ENCODE peak calls at places on chromosome 5, in eight cellular contexts. I is omental fat pad, D is upper lobe of right lung, T is keratinocyte, E is dorsolateral prefrontal cortex, F is astrocyte of the spinal cord, H is PC-9, Y is nephron progenitor cell. C is an unnamed sample.
A peak's percentile ranks its signal among the peaks of the same experiment; 100 is the strongest.

GRCh38 chr5:149423287-149424268 is 44.5 kb upstream of the IL17B start:
- DNase-seq in I (no peak), D (no peak), T (no peak), E (no peak), F (peak; percentile 77), H (no peak), Y (no peak), C (no peak)

GRCh38 chr5:103624035-103624461 is 61.5 kb upstream of the NUDT12 start:
- DNase-seq in I (no peak), D (no peak), T (no peak), E (no peak), F (peak; percentile 91), H (no peak), Y (no peak), C (no peak)

GRCh38 chr5:172093965-172094364 is 87.5 kb upstream of the FBXW11 start:
- DNase-seq in I (no peak), D (peak; percentile 57), T (no peak), E (no peak), F (no peak), H (no peak), Y (no peak), C (no peak)

GRCh38 chr5:54651482-54652076 is 134.0 kb downstream of the SNX18 start:
- DNase-seq in I (peak; percentile 65), D (peak; percentile 85), T (peak; percentile 13), E (no peak), F (peak; percentile 50), H (peak; percentile 22), Y (no peak), C (peak; percentile 86)

GRCh38 chr5:16579142-16579541 is 37.7 kb downstream of the RETREG1 start:
- DNase-seq in I (no peak), D (no peak), T (no peak), E (no peak), F (no peak), H (no peak), Y (no peak), C (no peak)

GRCh38 chr5:145511351-145511750 is 323.8 kb downstream of the PRELID2 start:
- DNase-seq in I (no peak), D (no peak), T (no peak), E (no peak), F (no peak), H (no peak), Y (no peak), C (no peak)

GRCh38 chr5:10064546-10065215 is 185.0 kb downstream of the ATPSCKMT start:
- DNase-seq in I (no peak), D (no peak), T (no peak), E (no peak), F (no peak), H (no peak), Y (no peak), C (no peak)

GRCh38 chr5:146731909-146732659 is 146.5 kb downstream of the PPP2R2B start:
- DNase-seq in I (no peak), D (no peak), T (peak; percentile 26), E (no peak), F (peak; percentile 94), H (peak; percentile 26), Y (no peak), C (no peak)

GRCh38 chr5:52655163-52655562 is 132.6 kb upstream of the ITGA1 start:
- DNase-seq in I (no peak), D (no peak), T (no peak), E (no peak), F (no peak), H (no peak), Y (no peak), C (no peak)

GRCh38 chr5:175795959-175796358 is 75.4 kb upstream of the CPLX2 start:
- DNase-seq in I (no peak), D (no peak), T (no peak), E (no peak), F (no peak), H (no peak), Y (no peak), C (no peak)

GRCh38 chr5:68221488-68221887 is 5.9 kb downstream of the PIK3R1 start:
- DNase-seq in I (no peak), D (no peak), T (no peak), E (no peak), F (no peak), H (no peak), Y (no peak), C (no peak)

GRCh38 chr5:9976621-9977020 is 273.1 kb downstream of the ATPSCKMT start:
- DNase-seq in I (no peak), D (no peak), T (no peak), E (no peak), F (no peak), H (no peak), Y (no peak), C (no peak)

GRCh38 chr5:158456756-158457155 is 597.8 kb upstream of the CLINT1 start:
- DNase-seq in I (no peak), D (no peak), T (peak; percentile 25), E (no peak), F (peak; percentile 91), H (no peak), Y (no peak), C (no peak)

GRCh38 chr5:61159070-61159469 is 3.2 kb downstream of the SMIM15 start:
- DNase-seq in I (no peak), D (no peak), T (no peak), E (no peak), F (no peak), H (no peak), Y (no peak), C (no peak)

GRCh38 chr5:154162475-154163217 is 27.9 kb upstream of the GALNT10 start:
- DNase-seq in I (no peak), D (no peak), T (no peak), E (no peak), F (no peak), H (no peak), Y (peak; percentile 52), C (no peak)

GRCh38 chr5:125446986-125447385 is 700.5 kb upstream of the ZNF608 start:
- DNase-seq in I (no peak), D (no peak), T (no peak), E (no peak), F (peak; percentile 71), H (no peak), Y (no peak), C (no peak)

GRCh38 chr5:88876714-88877113 is 6.3 kb downstream of the MEF2C start:
- DNase-seq in I (no peak), D (no peak), T (no peak), E (no peak), F (no peak), H (no peak), Y (no peak), C (no peak)

GRCh38 chr5:88880196-88880595 is 2.8 kb downstream of the MEF2C start:
- DNase-seq in I (no peak), D (no peak), T (no peak), E (no peak), F (no peak), H (no peak), Y (no peak), C (no peak)

GRCh38 chr5:88879724-88880123 is 3.3 kb downstream of the MEF2C start:
- DNase-seq in I (no peak), D (no peak), T (no peak), E (no peak), F (no peak), H (no peak), Y (no peak), C (no peak)

GRCh38 chr5:88877826-88878225 is 5.2 kb downstream of the MEF2C start:
- DNase-seq in I (no peak), D (no peak), T (no peak), E (no peak), F (peak; percentile 36), H (no peak), Y (no peak), C (no peak)

DNA sequence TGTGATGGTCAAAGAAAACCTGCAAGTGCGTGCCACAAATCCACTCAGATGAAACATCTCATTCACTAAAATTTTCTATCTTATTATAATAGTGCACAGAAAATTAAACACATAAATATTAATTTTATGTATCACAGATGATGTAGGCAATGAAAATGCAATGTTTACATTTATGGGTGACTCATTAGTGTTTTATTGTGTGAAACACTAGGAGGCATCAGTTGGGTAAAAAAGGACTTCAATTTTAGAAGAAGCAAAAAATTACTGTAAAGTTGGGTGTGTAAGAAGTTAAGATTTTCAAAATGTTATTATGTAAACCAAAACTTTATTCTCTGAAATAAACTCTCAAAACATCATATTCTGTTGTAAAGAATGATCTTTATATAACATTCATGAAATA is 4.0 kb downstream of the MEF2C start:
- DNase-seq in I (no peak), D (no peak), T (no peak), E (no peak), F (peak; percentile 36), H (no peak), Y (no peak), C (no peak)
- TF ChIP-seq CTCF in I (no peak), D (no peak), T (no peak), E (no peak), F (peak; percentile 11), H (no peak), Y (no peak), C (no peak)

DNA sequence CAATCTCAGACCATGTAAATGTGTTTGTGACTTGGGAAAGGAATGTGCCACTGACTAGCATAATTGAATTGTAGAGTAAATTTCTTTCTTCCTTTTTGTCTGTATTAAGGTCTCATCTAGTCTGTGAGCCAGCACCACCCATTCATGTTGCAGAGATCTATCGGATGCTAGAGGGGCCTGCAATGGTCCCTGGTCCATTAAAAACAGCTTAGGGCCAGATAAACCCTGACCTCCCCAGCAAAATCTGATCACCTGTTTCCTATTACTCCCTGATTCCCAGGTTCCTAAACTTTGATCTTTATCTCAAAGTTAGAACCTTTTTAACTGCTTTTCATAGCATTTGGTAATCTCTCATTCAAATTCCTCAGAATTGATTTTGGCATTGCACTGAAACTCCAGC is 174.5 kb upstream of the POC5 start:
- DNase-seq in I (no peak), D (no peak), T (no peak), E (no peak), F (no peak), H (no peak), Y (no peak), C (no peak)
- TF ChIP-seq CTCF in I (no peak), D (no peak), T (no peak), E (no peak), F (no peak), H (no peak), Y (no peak), C (no peak)

GRCh38 chr5:148107608-148108007 is 43.8 kb downstream of the SPINK5 start:
- DNase-seq in I (no peak), D (no peak), T (no peak), E (no peak), F (no peak), H (no peak), Y (no peak), C (peak; percentile 20)
- TF ChIP-seq CTCF in I (no peak), D (peak; percentile 21), T (peak; percentile 34), E (no peak), F (no peak), H (peak; percentile 41), Y (no peak), C (no peak)

DNA sequence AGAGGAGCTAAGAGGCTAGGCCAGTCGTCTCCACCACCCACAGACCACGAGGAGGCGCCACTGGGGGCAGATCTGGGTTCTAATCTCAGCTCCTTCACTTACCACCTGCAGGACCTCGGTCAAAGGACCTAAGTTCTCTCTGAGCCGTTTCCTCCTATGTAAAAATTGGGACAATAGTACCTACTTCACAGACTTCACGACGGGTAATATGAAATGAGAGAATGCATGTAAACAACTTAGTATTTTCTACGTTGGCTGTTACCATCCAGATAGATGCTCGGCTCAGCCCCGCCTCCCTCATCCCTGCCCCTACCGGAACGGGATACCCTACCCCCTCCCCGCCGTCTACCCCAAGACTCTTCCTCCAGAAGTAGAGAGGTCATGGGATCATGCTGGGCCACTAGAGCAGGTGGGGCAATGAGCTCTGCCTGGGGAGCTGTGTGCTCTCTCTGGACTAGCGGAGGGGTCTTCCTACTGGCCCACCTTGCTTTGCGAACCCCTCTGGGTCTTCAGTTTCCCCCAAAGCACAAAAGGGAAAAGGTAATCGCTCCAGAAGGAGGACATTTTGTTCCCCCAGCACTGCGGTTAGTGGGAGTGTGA is 541 bp downstream of the GNPDA1 start:
- DNase-seq in I (no peak), D (peak; percentile 79), T (no peak), E (peak; percentile 66), F (peak; percentile 16), H (peak; percentile 15), Y (peak; percentile 26), C (peak; percentile 70)
- TF ChIP-seq CTCF in I (no peak), D (peak; percentile 50), T (peak; percentile 61), E (peak; percentile 52), F (peak; percentile 56), H (peak; percentile 66), Y (peak; percentile 23), C (peak; percentile 29)

C was measured in Calu3.